ENCODE peak calls at places on chromosomes 12 and 14, in four cellular contexts. One of them, this sample, is unnamed.

GRCh38 chr14:41636492-41637392 is 30.1 kb downstream of the LRFN5 start:
- DNase-seq in activated T-cell treated with anti-CD3 and anti-CD28 coated beads for 48 hours: no peak
- DNase-seq in NCI-H1436: no peak
- DNase-seq in HS-5: peak; percentile 2
- DNase-seq in this sample: no peak

GRCh38 chr12:84636801-84637285 is 275.8 kb downstream of the SLC6A15 start:
- DNase-seq in activated T-cell treated with anti-CD3 and anti-CD28 coated beads for 48 hours: no peak
- DNase-seq in NCI-H1436: no peak
- DNase-seq in HS-5: no peak
- DNase-seq in this sample: no peak

GRCh38 chr12:111408686-111409402 is 3.1 kb downstream of the SH2B3 start:
- DNase-seq in activated T-cell treated with anti-CD3 and anti-CD28 coated beads for 48 hours: no peak
- DNase-seq in NCI-H1436: no peak
- DNase-seq in HS-5: no peak
- DNase-seq in this sample: no peak

GRCh38 chr12:52789637-52790426 is 6.1 kb downstream of the KRT3 start:
- DNase-seq in activated T-cell treated with anti-CD3 and anti-CD28 coated beads for 48 hours: no peak
- DNase-seq in NCI-H1436: no peak
- DNase-seq in HS-5: no peak
- DNase-seq in this sample: no peak

GRCh38 chr14:51006781-51007211 is 62.5 kb upstream of the PYGL start:
- DNase-seq in activated T-cell treated with anti-CD3 and anti-CD28 coated beads for 48 hours: no peak
- DNase-seq in NCI-H1436: no peak
- DNase-seq in HS-5: peak; percentile 72
- DNase-seq in this sample: no peak

GRCh38 chr12:11661491-11662085 is 12.1 kb downstream of the ETV6 start:
- DNase-seq in activated T-cell treated with anti-CD3 and anti-CD28 coated beads for 48 hours: no peak
- DNase-seq in NCI-H1436: no peak
- DNase-seq in HS-5: no peak
- DNase-seq in this sample: no peak

GRCh38 chr12:70994217-70994788 is 73.8 kb upstream of the PTPRR start:
- DNase-seq in activated T-cell treated with anti-CD3 and anti-CD28 coated beads for 48 hours: no peak
- DNase-seq in NCI-H1436: no peak
- DNase-seq in HS-5: no peak
- DNase-seq in this sample: no peak

GRCh38 chr14:34857689-34858449 is 17.3 kb downstream of the BAZ1A start:
- DNase-seq in activated T-cell treated with anti-CD3 and anti-CD28 coated beads for 48 hours: no peak
- DNase-seq in NCI-H1436: no peak
- DNase-seq in HS-5: no peak
- DNase-seq in this sample: no peak

GRCh38 chr14:84591827-84592540 is 938.0 kb upstream of the FLRT2 start:
- DNase-seq in activated T-cell treated with anti-CD3 and anti-CD28 coated beads for 48 hours: no peak
- DNase-seq in NCI-H1436: peak; percentile 53
- DNase-seq in HS-5: no peak
- DNase-seq in this sample: no peak

GRCh38 chr12:102480401-102480800 is at the start of gene IGF1:
- DNase-seq in activated T-cell treated with anti-CD3 and anti-CD28 coated beads for 48 hours: no peak
- DNase-seq in NCI-H1436: no peak
- DNase-seq in HS-5: no peak
- DNase-seq in this sample: no peak

GRCh38 chr12:99766408-99766807 is 118.9 kb downstream of the GARIN6 start:
- DNase-seq in activated T-cell treated with anti-CD3 and anti-CD28 coated beads for 48 hours: no peak
- DNase-seq in NCI-H1436: no peak
- DNase-seq in HS-5: no peak
- DNase-seq in this sample: no peak

GRCh38 chr14:63992858-63993257 is 140.1 kb downstream of the SYNE2 start:
- DNase-seq in activated T-cell treated with anti-CD3 and anti-CD28 coated beads for 48 hours: no peak
- DNase-seq in NCI-H1436: no peak
- DNase-seq in HS-5: no peak
- DNase-seq in this sample: no peak

GRCh38 chr14:24861083-24861630 is 188.8 kb downstream of the STXBP6 start:
- DNase-seq in activated T-cell treated with anti-CD3 and anti-CD28 coated beads for 48 hours: no peak
- DNase-seq in NCI-H1436: no peak
- DNase-seq in HS-5: no peak
- DNase-seq in this sample: no peak

GRCh38 chr14:32648434-32648833 is 290.2 kb upstream of the NPAS3 start:
- DNase-seq in activated T-cell treated with anti-CD3 and anti-CD28 coated beads for 48 hours: no peak
- DNase-seq in NCI-H1436: no peak
- DNase-seq in HS-5: no peak
- DNase-seq in this sample: no peak

GRCh38 chr12:102659200-102659911 is 179.0 kb upstream of the IGF1 start:
- DNase-seq in activated T-cell treated with anti-CD3 and anti-CD28 coated beads for 48 hours: no peak
- DNase-seq in NCI-H1436: no peak
- DNase-seq in HS-5: no peak
- DNase-seq in this sample: no peak

GRCh38 chr14:29716150-29716549 is 211.5 kb downstream of the PRKD1 start:
- DNase-seq in activated T-cell treated with anti-CD3 and anti-CD28 coated beads for 48 hours: no peak
- DNase-seq in NCI-H1436: no peak
- DNase-seq in HS-5: no peak
- DNase-seq in this sample: no peak

This sample was measured in NCI-H187 treated with DMSO at 0.1 percent for 48 hours.